ENCODE peak calls at places on chromosome 16, in nine cellular contexts. O is GM12865; C is stimulated activated CD4-positive, alpha-beta T cell treated with anti-CD3 and anti-CD28 coated beads, Interleukin-4, amount 100 ng/mL, for 48 hours; L is NCI-H1092; G is lower leg skin; F is cerebellum; E is body of pancreas; Q is COR-L47; J is aorta. X is an unnamed sample.

GRCh38 chr16:1677942-1678499 is at the start of gene JPT2:
- DNase-seq in E (peak; percentile 99), G (peak; percentile 97), O (peak; percentile 99), J (peak; percentile 97), L (peak; percentile 96), Q (peak; percentile 99), C (peak; percentile 94), F (peak; percentile 99), X (peak; percentile 92)

GRCh38 chr16:625402-626173 is 5.2 kb upstream of the WFIKKN1 start:
- DNase-seq in J (no peak), F (no peak), Q (no peak), G (no peak), O (no peak), E (no peak), L (no peak), C (no peak), X (no peak)

GRCh38 chr16:53166099-53166498 is 111.3 kb downstream of the CHD9 start:
- DNase-seq in C (no peak), O (no peak), G (no peak), Q (no peak), E (no peak), J (no peak), L (no peak), F (no peak), X (peak; percentile 17)

GRCh38 chr16:67311607-67312449 is 14.7 kb downstream of the KCTD19 start:
- DNase-seq in G (no peak), C (peak; percentile 77), J (peak; percentile 74), L (no peak), Q (no peak), F (no peak), E (peak; percentile 16), O (peak; percentile 93), X (peak; percentile 95)

GRCh38 chr16:81036751-81037350 is 1.2 kb downstream of the ATMIN start:
- DNase-seq in O (peak; percentile 42), F (no peak), Q (no peak), G (no peak), L (no peak), C (no peak), E (no peak), J (no peak), X (no peak)

GRCh38 chr16:54280751-54281150 is 5.8 kb downstream of the IRX3 start:
- DNase-seq in J (no peak), G (no peak), Q (no peak), O (no peak), L (no peak), C (no peak), E (no peak), F (no peak), X (no peak)

GRCh38 chr16:728131-728889 is 1.4 kb downstream of the HAGHL start:
- DNase-seq in E (peak; percentile 66), C (no peak), F (peak; percentile 82), J (peak; percentile 82), O (peak; percentile 93), G (peak; percentile 45), L (no peak), Q (peak; percentile 82), X (no peak)

GRCh38 chr16:445566-445965 is 20.1 kb downstream of the RAB11FIP3 start:
- DNase-seq in L (no peak), O (no peak), Q (no peak), C (no peak), F (peak; percentile 79), J (no peak), E (no peak), G (no peak), X (no peak)

GRCh38 chr16:72987480-72987901 is 60.4 kb downstream of the ZFHX3 start:
- DNase-seq in Q (no peak), O (no peak), G (peak; percentile 54), F (no peak), C (no peak), E (no peak), J (no peak), L (no peak), X (no peak)

GRCh38 chr16:83285921-83286320 is 521.9 kb upstream of the HSBP1 start:
- DNase-seq in Q (no peak), E (no peak), C (no peak), G (no peak), F (no peak), O (no peak), J (no peak), L (no peak), X (no peak)

GRCh38 chr16:2973081-2973480 is 3.9 kb downstream of the PAQR4 start:
- DNase-seq in E (no peak), J (no peak), G (no peak), L (no peak), F (no peak), C (no peak), O (no peak), Q (no peak), X (no peak)

GRCh38 chr16:49377196-49377755 is 3.7 kb downstream of the C16orf78 start:
- DNase-seq in Q (no peak), J (no peak), F (no peak), G (no peak), E (no peak), C (no peak), L (no peak), O (no peak), X (no peak)

GRCh38 chr16:69073181-69073669 is 32.2 kb upstream of the HAS3 start:
- DNase-seq in C (no peak), Q (no peak), E (no peak), F (no peak), G (no peak), O (no peak), J (no peak), L (no peak), X (peak; percentile 39)

GRCh38 chr16:995783-996182 is 14.2 kb downstream of the SOX8 start:
- DNase-seq in Q (no peak), F (no peak), G (no peak), J (no peak), L (no peak), E (no peak), O (no peak), C (no peak), X (no peak)

GRCh38 chr16:27353853-27354252 is 40.1 kb downstream of the IL4R start:
- DNase-seq in Q (no peak), E (no peak), C (no peak), J (no peak), G (no peak), L (no peak), F (no peak), O (no peak), X (no peak)

GRCh38 chr16:17238285-17239028 is 232.3 kb downstream of the XYLT1 start:
- DNase-seq in Q (no peak), L (no peak), C (no peak), J (no peak), E (no peak), G (no peak), O (peak; percentile 76), F (no peak), X (no peak)

GRCh38 chr16:63876096-63876495 is 1245.8 kb downstream of the CDH11 start:
- DNase-seq in L (no peak), G (peak; percentile 21), O (no peak), J (no peak), Q (no peak), E (no peak), C (no peak), F (no peak), X (no peak)

GRCh38 chr16:72787519-72788268 is 260.2 kb downstream of the ZFHX3 start:
- DNase-seq in G (peak; percentile 77), C (peak; percentile 52), L (peak; percentile 18), J (peak; percentile 89), O (peak; percentile 79), Q (peak; percentile 77), E (peak; percentile 63), F (peak; percentile 4), X (peak; percentile 76)

GRCh38 chr16:79707867-79708266 is 107.3 kb upstream of the MAF start:
- DNase-seq in Q (no peak), O (no peak), L (no peak), G (peak; percentile 75), E (peak; percentile 41), C (no peak), F (no peak), J (peak; percentile 92), X (no peak)

GRCh38 chr16:66228791-66229190 is 137.7 kb upstream of the CDH5 start:
- DNase-seq in C (no peak), L (no peak), Q (no peak), F (no peak), O (no peak), J (no peak), E (no peak), G (no peak), X (no peak)

GRCh38 chr16:59881366-59881765 is 1147.2 kb upstream of the GOT2 start:
- DNase-seq in Q (no peak), O (no peak), J (no peak), F (no peak), G (no peak), C (no peak), E (no peak), L (no peak), X (no peak)

GRCh38 chr16:48720266-48720665 is 110.3 kb upstream of the N4BP1 start:
- DNase-seq in J (no peak), L (no peak), E (no peak), O (peak; percentile 13), C (no peak), Q (no peak), G (no peak), F (no peak), X (no peak)

GRCh38 chr16:55283776-55284717 is 40.0 kb upstream of the IRX6 start:
- DNase-seq in F (no peak), E (no peak), Q (no peak), J (no peak), O (no peak), L (peak; percentile 33), C (no peak), G (no peak), X (no peak)

GRCh38 chr16:27526169-27526568 is 23.5 kb downstream of the GTF3C1 start:
- DNase-seq in J (no peak), C (no peak), F (peak; percentile 24), O (no peak), G (no peak), L (no peak), E (peak; percentile 42), Q (peak; percentile 35), X (no peak)

GRCh38 chr16:3661311-3661710 is 6.8 kb downstream of the DNASE1 start:
- DNase-seq in L (no peak), Q (no peak), O (no peak), J (peak; percentile 16), C (no peak), F (no peak), G (no peak), E (no peak), X (no peak)

GRCh38 chr16:88654363-88655052 is 3.7 kb upstream of the CYBA start:
- DNase-seq in L (no peak), O (no peak), Q (no peak), G (no peak), J (no peak), E (no peak), C (no peak), F (no peak), X (no peak)

GRCh38 chr16:88684569-88685155 is 1.6 kb downstream of the SNAI3 start:
- DNase-seq in C (no peak), L (no peak), O (no peak), F (no peak), Q (no peak), E (no peak), J (no peak), G (no peak), X (no peak)

GRCh38 chr16:68190099-68190498 is 45.8 kb downstream of the ESRP2 start:
- DNase-seq in C (no peak), E (no peak), J (no peak), F (no peak), L (no peak), G (no peak), Q (no peak), O (no peak), X (no peak)

X was measured in retinal pigment epithelial cell.